ENCODE peak calls at places on chromosome 11, in ten cellular contexts. Y, H, P, M, C, F, U, T, N and K are unnamed samples.

GRCh38 chr11:107385361-107385982 is 72.2 kb downstream of the CWF19L2 start:
- DNase-seq in N (no peak), M (peak; percentile 36), F (no peak), H (no peak), C (peak; percentile 20), Y (peak; percentile 29), P (no peak), U (no peak), T (no peak), K (peak; percentile 10)

GRCh38 chr11:119520966-119521365 is 98.0 kb upstream of the THY1 start:
- DNase-seq in H (no peak), N (no peak), Y (no peak), P (no peak), C (no peak), U (no peak), F (no peak), M (no peak), T (no peak), K (no peak)

GRCh38 chr11:35605691-35606090 is 12.6 kb upstream of the FJX1 start:
- DNase-seq in Y (peak; percentile 59), P (no peak), C (peak; percentile 71), U (no peak), H (no peak), T (no peak), N (no peak), F (no peak), M (no peak), K (peak; percentile 93)

GRCh38 chr11:134727204-134727603 is 315.2 kb upstream of the B3GAT1 start:
- DNase-seq in C (no peak), Y (no peak), H (peak; percentile 81), M (no peak), F (no peak), N (no peak), T (no peak), U (no peak), P (peak; percentile 43), K (no peak)

GRCh38 chr11:19938051-19938856 is 222.0 kb downstream of the DBX1 start:
- DNase-seq in M (peak; percentile 75), Y (peak; percentile 54), U (no peak), P (peak; percentile 41), C (peak; percentile 55), F (peak; percentile 69), H (no peak), T (peak; percentile 44), N (peak; percentile 56), K (peak; percentile 72)

GRCh38 chr11:6357222-6357621 is 33.1 kb upstream of the SMPD1 start:
- DNase-seq in M (peak; percentile 92), C (peak; percentile 95), Y (peak; percentile 95), N (no peak), H (no peak), U (no peak), T (peak; percentile 76), F (no peak), P (no peak), K (peak; percentile 95)

GRCh38 chr11:127066426-127067090 is 66.0 kb upstream of the KIRREL3 start:
- DNase-seq in U (no peak), P (no peak), H (no peak), N (no peak), T (no peak), F (no peak), C (no peak), Y (no peak), M (no peak), K (peak; percentile 19)

GRCh38 chr11:58622344-58622743 is at the start of gene CNTF:
- DNase-seq in Y (peak; percentile 13), H (no peak), M (peak; percentile 32), C (peak; percentile 61), U (no peak), N (no peak), T (peak; percentile 17), P (no peak), F (no peak), K (no peak)

DNA sequence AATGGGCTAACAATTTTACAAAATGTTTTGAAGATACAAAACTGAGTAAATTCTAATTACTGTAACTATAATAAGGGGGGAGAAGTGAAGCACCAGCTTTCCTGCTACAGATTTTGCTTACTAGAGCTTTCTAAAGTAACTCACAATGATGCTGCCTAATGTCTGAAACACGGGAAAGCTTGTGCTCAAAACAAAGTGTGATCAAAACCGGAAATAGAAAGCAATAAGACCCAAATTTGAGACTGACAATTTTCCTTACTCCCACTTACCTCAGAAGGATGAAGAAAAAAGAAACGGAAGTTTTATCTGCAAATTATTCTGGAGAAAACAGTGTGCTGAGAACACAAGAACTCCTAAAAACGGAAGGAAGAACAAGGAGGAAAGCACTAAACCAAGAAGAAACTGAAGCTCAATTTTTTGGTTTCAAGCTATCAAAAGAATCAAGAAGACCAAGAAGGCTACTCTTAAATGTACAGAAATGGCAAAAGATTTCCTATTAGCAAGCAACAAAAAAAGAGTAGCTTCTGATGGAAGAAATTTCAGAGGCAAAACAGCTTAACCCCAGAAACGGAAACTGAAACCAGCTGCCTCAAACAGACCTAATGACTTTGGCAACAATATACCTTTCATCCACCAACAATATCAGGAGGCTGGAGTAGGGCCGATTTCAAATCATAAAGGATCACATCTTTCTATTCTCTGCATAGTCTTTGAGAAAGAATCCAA is 33.4 kb downstream of the AMBRA1 start:
- DNase-seq in N (no peak), F (no peak), P (peak; percentile 58), T (peak; percentile 72), U (no peak), H (no peak), M (no peak), C (peak; percentile 38), Y (peak; percentile 41), K (no peak)
- H3K4me3 ChIP-seq in N (peak overlapping the region; percentile 45), F (peak overlapping the region; percentile 41), P (peak overlapping the region; percentile 48), T (peak overlapping the region; percentile 40), U (peak overlapping the region; percentile 42), H (no peak overlapping the region), M (no peak overlapping the region), C (peak overlapping the region; percentile 47), Y (peak overlapping the region; percentile 33), K (peak overlapping the region; percentile 48)

DNA sequence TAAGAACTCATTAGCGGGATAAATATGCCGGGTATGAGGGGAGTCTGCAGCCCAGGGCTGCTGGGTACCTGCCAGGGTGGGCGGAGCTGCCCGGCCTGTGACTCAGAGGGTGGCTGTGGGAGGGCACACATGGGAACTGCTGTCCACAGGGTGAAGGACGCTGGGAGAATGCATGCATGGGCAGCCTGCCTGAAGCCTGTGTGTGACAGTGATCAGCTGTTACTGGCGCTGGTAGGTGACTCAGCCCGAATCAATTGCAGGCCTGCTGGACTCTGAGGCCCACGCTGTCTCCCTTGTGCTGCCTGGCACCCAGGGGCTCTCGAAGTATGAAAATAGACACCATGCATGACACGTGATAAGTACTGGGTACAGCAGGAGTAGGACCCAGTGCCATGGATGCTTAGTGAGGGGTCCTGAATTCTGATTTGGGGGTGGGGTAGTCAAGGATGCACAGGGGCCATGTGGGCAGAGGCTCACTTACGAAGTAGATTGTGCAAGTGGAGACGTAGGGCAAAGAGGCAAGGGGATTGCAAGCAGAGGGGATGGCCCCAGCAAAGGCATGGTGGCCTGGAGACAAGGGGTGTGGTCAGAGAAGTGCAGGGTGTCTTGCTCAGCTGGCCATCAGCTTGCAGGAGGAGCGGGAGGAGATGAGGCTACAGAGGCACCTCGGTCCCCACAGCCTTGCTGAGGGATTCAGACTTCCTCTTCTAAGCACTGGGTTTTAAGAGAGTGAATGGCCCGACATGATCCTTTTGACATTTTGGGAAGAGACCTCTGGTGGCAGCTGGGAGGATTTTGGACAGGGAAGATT is 36.5 kb downstream of the GRIK4 start:
- DNase-seq in F (peak; percentile 32), Y (peak; percentile 98), H (peak; percentile 93), T (peak; percentile 81), P (no peak), U (peak; percentile 93), N (peak; percentile 70), M (peak; percentile 92), C (peak; percentile 97), K (peak; percentile 98)
- TF ChIP-seq CTCF in F (no peak), Y (no peak), H (no peak), T (peak; percentile 13), P (no peak), U (peak; percentile 9), N (no peak), M (peak; percentile 16), C (no peak), K (no peak)

DNA sequence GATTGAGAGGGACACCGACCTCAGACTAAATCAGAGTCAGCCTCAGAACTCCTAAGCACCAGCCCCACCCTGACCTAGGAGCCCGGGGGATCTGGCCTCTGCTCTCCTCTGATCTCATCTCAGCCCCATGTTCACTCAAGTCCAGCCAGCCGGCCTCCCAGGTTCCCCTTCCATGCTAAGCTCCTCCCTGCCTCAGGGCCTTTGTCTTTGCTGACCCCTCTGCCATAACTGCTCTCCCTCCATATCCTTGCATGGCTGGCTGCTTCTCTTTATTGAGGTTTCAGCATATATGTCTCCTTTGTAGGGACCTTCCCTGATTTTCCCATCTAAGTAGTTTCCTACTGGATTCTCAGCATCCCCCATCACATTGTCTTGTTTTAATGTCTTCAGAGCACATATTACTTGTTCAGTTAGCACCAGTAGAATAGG is 780 bp upstream of the SLC15A3 start:
- DNase-seq in T (no peak), C (no peak), P (no peak), H (no peak), F (no peak), N (no peak), Y (no peak), M (no peak), U (no peak), K (no peak)
- H3K4me3 ChIP-seq in T (no peak overlapping the region), C (peak overlapping the region; percentile 59), P (no peak overlapping the region), H (no peak overlapping the region), F (no peak overlapping the region), N (peak overlapping the region; percentile 62), Y (no peak overlapping the region), M (peak overlapping the region; percentile 53), U (peak overlapping the region; percentile 61), K (no peak overlapping the region)

GRCh38 chr11:77522215-77522614 is 48.3 kb upstream of the PAK1 start:
- DNase-seq in T (no peak), C (peak; percentile 94), M (no peak), P (no peak), Y (peak; percentile 28), N (no peak), F (no peak), U (no peak), H (no peak), K (no peak)

GRCh38 chr11:77523712-77524111 is 49.8 kb upstream of the PAK1 start:
- DNase-seq in N (no peak), C (no peak), U (no peak), H (peak; percentile 9), T (no peak), F (no peak), Y (no peak), P (no peak), M (no peak), K (no peak)

GRCh38 chr11:77519847-77520246 is 46.0 kb upstream of the PAK1 start:
- DNase-seq in Y (no peak), T (no peak), M (no peak), P (no peak), U (no peak), F (no peak), C (no peak), N (no peak), H (no peak), K (no peak)

GRCh38 chr11:77525455-77526091 is 51.7 kb upstream of the PAK1 start:
- DNase-seq in P (no peak), F (no peak), C (no peak), T (no peak), U (no peak), N (no peak), M (no peak), H (peak; percentile 7), Y (peak; percentile 10), K (no peak)

DNA sequence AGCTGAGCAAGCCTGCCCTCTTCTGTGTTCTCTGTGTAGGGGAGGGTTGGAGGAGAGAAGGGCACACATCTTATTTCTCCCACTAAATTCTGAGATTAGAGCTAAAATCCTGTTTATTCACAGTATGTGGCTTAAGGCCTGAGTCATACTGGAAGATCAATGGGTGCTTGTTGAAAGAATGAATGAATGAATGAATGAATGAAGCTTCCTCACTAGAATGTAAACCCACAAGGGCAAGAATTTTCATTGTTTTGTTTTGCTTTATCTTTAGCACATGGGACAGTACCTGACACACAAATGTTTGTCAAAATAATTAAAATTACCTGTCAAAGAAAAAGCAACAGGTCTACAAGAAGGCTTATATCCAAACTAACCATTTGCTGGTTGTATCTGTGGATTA is 50.6 kb upstream of the PAK1 start:
- DNase-seq in P (no peak), Y (no peak), H (no peak), F (no peak), C (no peak), U (no peak), T (no peak), N (no peak), M (no peak), K (no peak)
- TF ChIP-seq CTCF in P (no peak), Y (no peak), H (no peak), F (no peak), C (no peak), U (no peak), T (no peak), N (no peak), M (peak; percentile 10), K (no peak)